ENCODE peak calls at places on chromosomes 4 and X, in six cellular contexts. X, F, Q, J, D and P are unnamed samples.

GRCh38 chrX:378443-378842 is 8.3 kb downstream of the PPP2R3B start:
- DNase-seq in Q (no peak), D (no peak), J (no peak), F (no peak), X (peak), P (no peak)

GRCh38 chrX:56033495-56034180 is 198.5 kb upstream of the KLF8 start:
- DNase-seq in Q (no peak), X (no peak), D (no peak), F (no peak), J (no peak), P (no peak)

GRCh38 chr4:184282251-184282713 is 64.6 kb upstream of the ENPP6 start:
- DNase-seq in F (no peak), Q (no peak), X (no peak), J (peak), D (no peak), P (peak)

GRCh38 chr4:134465417-134465816 is 263.8 kb upstream of the PABPC4L start:
- DNase-seq in X (no peak), J (no peak), D (no peak), F (no peak), Q (no peak), P (no peak)

GRCh38 chr4:129231907-129232626 is 136.1 kb downstream of the C4orf33 start:
- DNase-seq in F (no peak), D (no peak), J (no peak), Q (no peak), X (no peak), P (no peak)

GRCh38 chrX:108699368-108699767 is 37.0 kb downstream of the IRS4 start:
- DNase-seq in F (peak), Q (no peak), J (no peak), X (no peak), D (peak), P (no peak)

GRCh38 chrX:18146954-18147353 is 73.7 kb downstream of the BEND2 start:
- DNase-seq in F (no peak), Q (no peak), J (no peak), X (no peak), D (peak), P (no peak)

GRCh38 chr4:41507292-41507933 is 30.5 kb upstream of the LIMCH1 start:
- DNase-seq in F (no peak), D (no peak), Q (no peak), X (no peak), J (no peak), P (no peak)

GRCh38 chr4:16674133-16674532 is 224.3 kb downstream of the LDB2 start:
- DNase-seq in J (no peak), D (no peak), X (no peak), Q (no peak), F (peak), P (no peak)

GRCh38 chrX:70033348-70033747 is 16.4 kb downstream of the AWAT2 start:
- DNase-seq in X (no peak), J (no peak), D (peak), Q (no peak), F (peak), P (no peak)

GRCh38 chr4:125420499-125420898 is 105.7 kb downstream of the FAT4 start:
- DNase-seq in F (no peak), J (no peak), Q (no peak), D (no peak), X (no peak), P (no peak)

GRCh38 chr4:86892639-86892965 is 380 bp upstream of the C4orf36 start:
- DNase-seq in D (no peak), X (no peak), F (no peak), Q (no peak), J (no peak), P (no peak)

GRCh38 chr4:100738388-100739165 is 220.8 kb upstream of the EMCN start:
- DNase-seq in Q (no peak), J (no peak), F (no peak), D (peak), X (no peak), P (no peak)

GRCh38 chrX:75522565-75523411 is at the start of gene ZDHHC15:
- DNase-seq in X (peak), J (peak), Q (no peak), D (no peak), F (peak), P (peak)

GRCh38 chr4:87078987-87079469 is 141.4 kb downstream of the KLHL8 start:
- DNase-seq in J (no peak), D (peak), F (no peak), X (no peak), Q (no peak), P (no peak)

GRCh38 chr4:99633772-99634171 is 23.9 kb downstream of the C4orf54 start:
- DNase-seq in J (no peak), Q (no peak), D (no peak), F (no peak), X (no peak), P (no peak)

GRCh38 chr4:102213031-102213430 is 132.3 kb downstream of the SLC39A8 start:
- DNase-seq in J (no peak), D (no peak), Q (no peak), F (no peak), X (no peak), P (no peak)

GRCh38 chr4:56550642-56551041 is 45.1 kb downstream of the ARL9 start:
- DNase-seq in D (no peak), Q (no peak), J (no peak), F (no peak), X (no peak), P (no peak)

GRCh38 chr4:152033621-152034020 is 272.8 kb upstream of the GATB start:
- DNase-seq in Q (no peak), X (no peak), J (no peak), F (no peak), D (peak), P (no peak)

GRCh38 chrX:115952417-115953092 is 218.0 kb upstream of the AGTR2 start:
- DNase-seq in F (peak), D (no peak), J (no peak), Q (no peak), X (peak), P (no peak)

GRCh38 chr4:101035522-101035921 is 311.8 kb downstream of the PPP3CA start:
- DNase-seq in D (no peak), J (no peak), F (no peak), Q (no peak), X (no peak), P (no peak)

GRCh38 chrX:50202539-50202938 is 1.7 kb upstream of the AKAP4 start:
- DNase-seq in J (no peak), X (no peak), D (no peak), F (no peak), Q (no peak), P (no peak)

GRCh38 chr4:147678121-147678520 is 5.8 kb downstream of the PRMT9 start:
- DNase-seq in Q (no peak), X (no peak), D (no peak), F (no peak), J (no peak), P (no peak)

GRCh38 chr4:36235306-36235705 is 9.0 kb downstream of the ARAP2 start:
- DNase-seq in Q (no peak), J (no peak), X (no peak), D (peak), F (no peak), P (no peak)

GRCh38 chr4:40984051-40984450 is 230.3 kb downstream of the APBB2 start:
- DNase-seq in X (no peak), D (peak), Q (no peak), F (no peak), J (no peak), P (no peak)

GRCh38 chr4:3045500-3045850 is 28.9 kb downstream of the HTT-AS start:
- DNase-seq in D (peak), Q (no peak), X (peak), F (no peak), J (peak), P (peak)

GRCh38 chr4:8675906-8676305 is 83.3 kb downstream of the CPZ start:
- DNase-seq in J (no peak), F (no peak), D (no peak), X (no peak), Q (no peak), P (no peak)

GRCh38 chrX:38260231-38260630 is 39.6 kb upstream of the SRPX start:
- DNase-seq in Q (no peak), D (peak), X (no peak), F (peak), J (no peak), P (no peak)

GRCh38 chr4:57499786-57500185 is 389.6 kb upstream of the IGFBP7 start:
- DNase-seq in J (no peak), X (no peak), Q (no peak), D (no peak), F (no peak), P (no peak)

GRCh38 chrX:13013353-13014110 is 30.9 kb downstream of the FAM9C start:
- DNase-seq in D (no peak), F (no peak), Q (no peak), X (no peak), J (no peak), P (no peak)

GRCh38 chrX:48834383-48834709 is 1.1 kb downstream of the PCSK1N start:
- DNase-seq in F (peak), Q (no peak), J (no peak), D (no peak), X (no peak), P (no peak)

GRCh38 chr4:167435786-167436185 is 201.5 kb upstream of the SPOCK3 start:
- DNase-seq in Q (no peak), J (no peak), F (no peak), D (no peak), X (no peak), P (no peak)

GRCh38 chr4:57184378-57185031 is 74.3 kb upstream of the IGFBP7 start:
- DNase-seq in X (no peak), D (no peak), Q (no peak), F (no peak), J (no peak), P (no peak)

GRCh38 chrX:97074400-97074799 is 190.7 kb downstream of the RPA4 start:
- DNase-seq in D (peak), X (no peak), J (no peak), Q (no peak), F (no peak), P (no peak)

GRCh38 chrX:123965712-123966111 is 4.2 kb downstream of the STAG2 start:
- DNase-seq in D (no peak), F (no peak), J (no peak), Q (no peak), X (no peak), P (no peak)

GRCh38 chrX:123962006-123962485 is 540 bp downstream of the STAG2 start:
- DNase-seq in Q (no peak), J (no peak), F (no peak), X (no peak), D (no peak), P (no peak)

GRCh38 chrX:123962794-123963373 is 1.4 kb downstream of the STAG2 start:
- DNase-seq in X (peak), J (peak), Q (peak), D (peak), F (peak), P (peak)

GRCh38 chrX:123961268-123962005 is at the start of gene STAG2:
- DNase-seq in F (peak), J (peak), X (peak), Q (peak), D (peak), P (peak)

GRCh38 chrX:123964155-123964554 is 2.6 kb downstream of the STAG2 start:
- DNase-seq in J (no peak), X (no peak), Q (no peak), F (no peak), D (peak), P (no peak)
- H3K4me3 ChIP-seq in J (no peak), X (peak), Q (no peak), F (peak), D (no peak), P (peak)

GRCh38 chr4:183073838-183074145 is 25.3 kb upstream of the WWC2 start:
- DNase-seq in Q (no peak), D (no peak), X (no peak), F (no peak), J (no peak), P (no peak)
- TF ChIP-seq CTCF in Q (no peak), D (no peak), X (no peak), F (no peak), J (no peak), P (no peak)

GRCh38 chrX:110748256-110748811 is 47.3 kb downstream of the CHRDL1 start:
- DNase-seq in X (no peak), Q (no peak), F (no peak), D (no peak), J (no peak), P (no peak)

GRCh38 chrX:110755061-110755460 is 40.6 kb downstream of the CHRDL1 start:
- DNase-seq in D (peak), Q (no peak), J (no peak), F (no peak), X (no peak), P (no peak)

GRCh38 chrX:110755611-110756010 is 40.0 kb downstream of the CHRDL1 start:
- DNase-seq in F (no peak), D (no peak), J (no peak), Q (no peak), X (no peak), P (no peak)

GRCh38 chrX:110746014-110746413 is 49.6 kb downstream of the CHRDL1 start:
- DNase-seq in X (no peak), F (no peak), J (no peak), D (no peak), Q (no peak), P (no peak)

DNA sequence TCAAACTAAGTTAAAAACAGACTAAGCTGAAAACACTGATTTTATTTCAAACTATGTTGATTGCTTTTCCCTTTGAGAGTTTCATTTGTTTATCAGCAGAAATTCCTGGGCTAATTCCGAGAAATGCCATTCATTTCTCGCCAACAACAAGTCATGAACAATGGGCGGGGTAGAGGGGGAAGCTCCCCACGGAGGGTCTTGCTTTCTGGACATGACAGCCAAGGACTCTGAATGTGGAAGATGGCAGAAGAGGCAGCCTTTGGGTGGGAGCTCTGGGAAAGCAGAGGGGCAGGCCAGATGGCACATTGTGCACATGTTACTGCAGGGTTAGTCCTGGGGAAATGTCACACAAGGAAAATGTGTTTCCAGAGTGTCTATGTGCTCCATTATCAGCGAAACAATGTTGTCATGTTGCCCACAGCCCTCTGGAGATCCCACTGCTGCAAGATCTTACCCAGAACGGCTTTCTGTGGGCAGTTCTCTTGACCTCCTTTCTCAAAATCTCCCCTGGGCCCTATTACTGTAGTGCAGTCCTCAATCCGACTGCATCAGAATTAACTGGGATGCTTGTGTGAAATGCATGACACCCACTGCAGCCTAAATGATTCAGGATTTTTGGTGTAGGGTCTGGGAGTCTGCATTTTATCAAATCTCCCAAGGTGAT is 45.0 kb downstream of the CHRDL1 start:
- DNase-seq in Q (no peak), F (no peak), X (no peak), J (no peak), D (no peak), P (no peak)
- H3K27ac ChIP-seq in Q (no peak), F (no peak), X (no peak), J (no peak), D (no peak), P (no peak)

GRCh38 chrX:136199365-136199764 is 51.8 kb downstream of the MAP7D3 start:
- DNase-seq in D (peak), X (no peak), F (no peak), Q (no peak), J (no peak), P (no peak)

GRCh38 chrX:136202889-136203288 is 48.3 kb downstream of the MAP7D3 start:
- DNase-seq in X (no peak), Q (no peak), D (peak), F (no peak), J (no peak), P (no peak)

GRCh38 chrX:136198678-136199243 is 51.4 kb downstream of the FHL1 start:
- DNase-seq in X (no peak), J (no peak), F (no peak), D (no peak), Q (no peak), P (no peak)

GRCh38 chrX:136201601-136202000 is 49.6 kb downstream of the MAP7D3 start:
- DNase-seq in Q (no peak), X (no peak), D (no peak), F (no peak), J (no peak), P (no peak)

GRCh38 chrX:136200466-136200865 is 50.7 kb downstream of the MAP7D3 start:
- DNase-seq in Q (no peak), X (no peak), F (no peak), J (no peak), D (peak), P (no peak)
- H3K4me3 ChIP-seq in Q (no peak), X (no peak), F (no peak), J (no peak), D (no peak), P (no peak)

GRCh38 chrX:86023806-86024205 is 23.6 kb downstream of the CHM start:
- DNase-seq in F (no peak), D (no peak), X (no peak), J (no peak), Q (no peak), P (no peak)
- TF ChIP-seq CTCF in F (no peak), D (no peak), X (no peak), J (no peak), Q (no peak), P (no peak)

GRCh38 chrX:46447384-46447783 is 97.8 kb downstream of the ZNF674 start:
- DNase-seq in J (no peak), Q (no peak), F (no peak), X (no peak), D (peak), P (no peak)

GRCh38 chrX:46446727-46447378 is 98.4 kb downstream of the ZNF674 start:
- DNase-seq in J (peak), F (peak), D (peak), Q (peak), X (peak), P (peak)

DNA sequence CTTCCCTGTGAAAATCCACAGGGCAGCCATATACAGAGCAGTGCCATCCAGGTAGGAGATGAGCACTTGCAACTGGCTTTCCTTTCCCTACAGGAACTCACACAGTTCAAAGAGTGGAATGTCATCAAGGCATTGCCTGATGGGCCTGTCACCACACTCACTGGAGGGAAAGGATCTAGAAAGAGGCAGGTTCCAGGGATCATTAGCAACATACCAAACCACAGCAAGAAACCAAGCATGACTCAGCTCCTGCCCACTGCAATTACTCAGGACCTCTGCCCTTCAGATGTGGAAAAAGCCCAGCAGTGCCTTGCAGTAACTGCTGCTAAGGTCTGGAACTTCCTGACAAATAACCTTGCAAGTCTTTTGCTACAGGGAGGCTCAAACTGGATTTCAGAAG is 101.2 kb downstream of the ZNF674 start:
- DNase-seq in D (peak), X (no peak), J (no peak), F (no peak), Q (no peak), P (no peak)
- H3K27ac ChIP-seq in D (no peak), X (no peak), J (no peak), F (peak), Q (no peak), P (no peak)

DNA sequence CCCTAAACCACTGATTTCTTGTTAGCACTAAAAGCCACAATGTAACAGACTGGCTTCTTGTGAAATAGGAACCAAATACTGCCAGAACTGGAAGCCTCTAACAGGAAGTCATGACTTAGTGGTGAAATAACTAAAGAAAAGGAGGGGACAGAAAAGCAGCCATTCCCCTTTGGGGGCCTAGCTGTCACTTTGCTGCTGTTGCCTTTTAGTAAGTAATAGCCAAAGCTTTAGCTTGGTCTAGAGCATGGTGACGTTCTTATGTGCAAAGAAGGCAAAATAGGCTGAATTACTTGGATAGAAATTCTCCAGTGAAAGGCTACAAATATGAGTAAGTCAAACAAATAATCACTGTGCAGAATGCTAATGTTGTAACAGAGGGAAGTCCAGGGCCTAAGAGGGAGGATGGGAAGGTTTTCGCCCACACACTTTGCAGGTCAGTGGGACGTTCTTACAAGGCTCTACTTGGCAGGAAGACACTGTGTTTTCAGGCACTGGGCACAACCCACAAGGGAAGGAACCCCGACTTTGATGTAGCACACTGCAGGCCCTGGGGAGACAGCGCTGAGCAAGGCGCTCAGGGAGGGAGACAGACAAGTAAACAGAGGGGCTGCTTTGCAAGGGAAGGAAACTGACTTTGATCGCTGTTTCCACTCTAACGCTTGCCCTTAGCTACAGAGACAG is 16.6 kb downstream of the GAB3 start:
- DNase-seq in Q (peak), X (no peak), J (no peak), D (peak), F (no peak), P (peak)
- H3K4me3 ChIP-seq in Q (no peak), X (no peak), J (peak), D (no peak), F (no peak), P (no peak)